ENCODE peak calls at places on chromosomes 12 and 14, in five cellular contexts. Z is PC-3, R is Karpas-422, U is SK-N-SH, L is GM23338. T is an unnamed sample.

GRCh38 chr12:63068857-63069442 is 82.1 kb downstream of the AVPR1A start:
- DNase-seq in R (peak; percentile 71), U (peak; percentile 0), Z (peak; percentile 87), L (peak; percentile 77), T (peak; percentile 75)

GRCh38 chr12:28340261-28340660 is 150.0 kb downstream of the CCDC91 start:
- DNase-seq in R (no peak), L (no peak), Z (no peak), U (no peak), T (peak; percentile 0)

GRCh38 chr12:120846721-120847120 is 57.4 kb downstream of the SPPL3 start:
- DNase-seq in U (no peak), L (no peak), R (no peak), Z (peak; percentile 19), T (peak; percentile 35)

GRCh38 chr12:111643428-111643826 is 42.3 kb downstream of the BRAP start:
- DNase-seq in U (no peak), L (no peak), R (no peak), Z (no peak), T (no peak)

GRCh38 chr12:68310370-68310769 is 21.8 kb downstream of the MDM1 start:
- DNase-seq in L (no peak), R (no peak), Z (peak; percentile 76), U (no peak), T (peak; percentile 82)

GRCh38 chr12:128818065-128819022 is 5.4 kb downstream of the SLC15A4 start:
- DNase-seq in Z (peak; percentile 33), L (no peak), U (no peak), R (peak; percentile 52), T (peak; percentile 65)

GRCh38 chr14:92435154-92435553 is 78.4 kb upstream of the RIN3 start:
- DNase-seq in R (no peak), L (no peak), U (no peak), Z (no peak), T (no peak)

GRCh38 chr14:69629225-69630127 is 18.1 kb downstream of the SUSD6 start:
- DNase-seq in L (no peak), U (no peak), Z (no peak), R (peak; percentile 78), T (peak; percentile 43)

GRCh38 chr12:49641748-49642369 is 18.5 kb downstream of the PRPF40B start:
- DNase-seq in U (no peak), Z (no peak), R (no peak), L (no peak), T (no peak)

GRCh38 chr14:56333361-56334279 is 215.4 kb downstream of the PELI2 start:
- DNase-seq in L (no peak), U (no peak), Z (peak; percentile 91), R (no peak), T (peak; percentile 82)

GRCh38 chr12:130713581-130713991 is 2.5 kb downstream of the RIMBP2 start:
- DNase-seq in L (no peak), Z (no peak), R (no peak), U (peak; percentile 51), T (peak; percentile 22)

GRCh38 chr12:116136340-116136739 is 141.2 kb downstream of the MED13L start:
- DNase-seq in U (no peak), R (no peak), Z (peak; percentile 60), L (no peak), T (peak; percentile 77)

DNA sequence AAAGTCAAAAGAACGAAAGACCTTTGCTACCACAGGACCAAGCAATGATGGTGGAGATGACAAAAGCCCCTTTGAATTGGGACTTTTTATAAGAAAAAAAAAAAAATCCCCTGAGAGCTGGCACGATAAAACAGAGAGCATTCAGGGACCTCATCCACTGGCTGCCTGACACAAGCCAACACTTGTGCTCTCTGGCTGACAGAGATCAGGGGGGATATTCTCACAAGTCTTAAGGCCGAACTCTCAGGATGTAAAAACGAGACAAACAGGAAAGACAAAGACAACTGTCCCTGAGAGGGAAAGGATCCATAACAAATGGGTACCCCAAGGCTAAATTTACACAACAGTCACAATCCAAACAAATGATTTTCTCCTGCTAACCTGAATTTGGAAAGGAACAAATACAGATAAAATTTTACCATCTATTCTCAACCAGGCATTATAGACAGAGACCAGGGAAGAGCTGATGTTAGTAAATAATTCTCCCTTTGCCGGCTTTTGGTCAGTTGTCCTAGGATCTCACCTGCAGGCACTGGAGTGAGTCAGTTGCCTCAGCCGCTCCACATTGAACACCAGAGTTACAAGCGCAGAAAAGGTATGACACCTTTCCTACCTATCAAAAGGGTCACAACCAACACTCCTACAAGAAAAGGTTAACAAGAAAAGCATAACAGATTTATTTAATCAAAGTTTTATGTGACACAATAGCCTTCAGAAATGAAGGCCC is 37.9 kb upstream of the GARIN6 start:
- DNase-seq in U (no peak), L (peak; percentile 74), Z (no peak), R (no peak), T (no peak)
- H2AFZ ChIP-seq in U (no peak overlapping the region), L (no peak overlapping the region), Z (no peak overlapping the region), R (no peak overlapping the region), T (no peak overlapping the region)

GRCh38 chr12:52238916-52239649 is 6.0 kb downstream of the KRT7 start:
- DNase-seq in R (no peak), Z (peak; percentile 17), L (no peak), U (no peak), T (no peak)

GRCh38 chr12:52242442-52243263 is 9.6 kb downstream of the KRT7 start:
- DNase-seq in L (no peak), U (peak; percentile 9), R (no peak), Z (peak; percentile 14), T (no peak)

GRCh38 chr12:52239767-52240166 is 6.7 kb downstream of the KRT7 start:
- DNase-seq in U (no peak), L (no peak), Z (peak; percentile 2), R (no peak), T (no peak)

GRCh38 chr12:52243264-52243773 is 10.3 kb downstream of the KRT7 start:
- DNase-seq in U (peak; percentile 17), Z (peak; percentile 91), L (no peak), R (no peak), T (peak; percentile 27)

GRCh38 chr12:52241205-52241842 is 8.3 kb downstream of the KRT7 start:
- DNase-seq in Z (peak; percentile 32), L (peak; percentile 35), R (peak; percentile 50), U (peak; percentile 13), T (no peak)
- H3K4me1 ChIP-seq in Z (peaks cover 92% of the 10 kb centered on the region), L (peaks cover 14% of the 10 kb centered on the region), R (no peaks in the 10 kb centered on the region), U (peaks cover 17% of the 10 kb centered on the region), T (peaks cover 15% of the 10 kb centered on the region)

DNA sequence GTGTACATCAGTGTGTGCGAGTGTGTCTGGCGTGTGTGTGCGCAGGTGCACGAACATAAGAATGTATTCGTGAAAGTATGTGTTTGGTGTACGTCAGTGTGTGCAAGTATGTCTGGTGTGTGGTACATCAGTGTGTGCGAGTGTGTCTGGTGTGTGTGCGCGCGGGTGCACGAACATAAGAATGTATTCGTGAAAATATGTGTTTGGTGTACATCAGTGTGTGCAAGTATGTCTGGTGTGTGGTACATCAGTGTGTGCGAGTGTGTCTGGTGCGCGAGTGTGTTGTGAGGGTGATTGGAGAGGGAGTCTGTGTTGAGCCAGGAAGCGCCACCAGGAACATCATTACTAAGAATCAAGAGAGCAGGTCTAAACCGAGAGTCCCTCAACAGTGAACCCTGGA is 143.8 kb downstream of the BCL11B start:
- DNase-seq in R (no peak), Z (no peak), L (no peak), U (no peak), T (no peak)
- H3K27ac ChIP-seq in R (no peak overlapping the region), Z (no peak overlapping the region), L (no peak overlapping the region), U (no peak overlapping the region), T (no peak overlapping the region)

DNA sequence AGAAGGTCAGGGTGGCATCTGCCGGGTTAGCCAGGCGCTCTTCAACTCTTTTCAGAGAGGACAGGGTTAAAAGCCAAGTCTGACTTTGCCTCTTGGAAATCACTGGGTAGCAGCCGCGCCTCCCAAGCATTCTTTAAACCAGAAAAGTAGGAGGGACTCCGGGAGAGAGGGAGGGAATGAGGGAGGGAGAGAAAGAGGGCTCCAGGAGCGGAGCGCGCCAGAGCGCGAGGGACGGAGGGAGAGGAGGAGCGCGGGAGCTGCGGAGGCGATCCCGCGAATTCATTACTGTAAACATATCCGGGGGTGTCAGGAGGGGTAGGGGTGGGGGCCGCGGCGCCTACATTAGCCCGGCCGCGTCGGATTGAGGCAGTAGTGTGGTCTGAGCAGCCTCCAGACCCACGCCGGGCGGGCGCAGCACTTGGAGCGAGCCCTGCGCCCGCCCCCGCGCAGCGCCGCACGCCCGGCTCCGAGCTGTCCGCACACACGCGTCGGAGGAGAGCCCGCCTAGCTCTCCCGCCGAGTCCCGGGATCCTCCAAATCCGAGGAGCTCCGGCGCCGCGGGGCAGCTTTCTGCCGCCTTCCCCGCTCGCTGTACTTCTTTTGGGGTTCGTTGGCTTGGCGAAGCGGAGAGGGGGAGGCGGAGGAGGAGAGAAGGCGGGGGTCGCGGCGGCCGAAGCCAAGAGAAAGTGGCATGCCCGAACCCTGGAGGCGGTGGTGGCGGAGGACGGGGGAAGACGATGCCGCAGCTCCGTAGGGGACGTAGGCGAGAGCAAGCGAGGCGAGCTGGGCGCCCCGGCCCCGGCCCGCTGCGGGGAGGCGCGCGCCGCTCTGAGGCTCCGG is 3.3 kb downstream of the FLRT2 start:
- DNase-seq in R (no peak), Z (peak; percentile 7), U (peak; percentile 19), L (peak; percentile 95), T (peak; percentile 91)
- H2AFZ ChIP-seq in R (no peak overlapping the region), Z (no peak overlapping the region), U (peak overlapping the region; percentile 89), L (peak overlapping the region; percentile 95), T (peak overlapping the region; percentile 97)

GRCh38 chr12:105222726-105223357 is 13.1 kb downstream of the APPL2 start:
- DNase-seq in L (no peak), U (no peak), R (no peak), Z (no peak), T (no peak)
- H3K4me1 ChIP-seq in L (peaks cover 6% of the 10 kb centered on the region), U (peaks cover 16% of the 10 kb centered on the region), R (peaks cover 17% of the 10 kb centered on the region), Z (peaks cover 31% of the 10 kb centered on the region), T (peaks cover 86% of the 10 kb centered on the region)

GRCh38 chr12:124397399-124397679 is 102.4 kb downstream of the RFLNA start:
- DNase-seq in R (no peak), U (peak; percentile 73), Z (no peak), L (no peak), T (no peak)

GRCh38 chr12:124397807-124398577 is 103.1 kb downstream of the RFLNA start:
- DNase-seq in L (no peak), U (no peak), Z (no peak), R (no peak), T (peak; percentile 57)

GRCh38 chr12:124395986-124396385 is 101.1 kb downstream of the RFLNA start:
- DNase-seq in U (no peak), Z (peak; percentile 9), R (no peak), L (no peak), T (peak; percentile 64)

GRCh38 chr12:124395284-124395752 is 100.4 kb downstream of the RFLNA start:
- DNase-seq in Z (peak; percentile 56), R (no peak), U (peak; percentile 79), L (no peak), T (peak; percentile 73)

DNA sequence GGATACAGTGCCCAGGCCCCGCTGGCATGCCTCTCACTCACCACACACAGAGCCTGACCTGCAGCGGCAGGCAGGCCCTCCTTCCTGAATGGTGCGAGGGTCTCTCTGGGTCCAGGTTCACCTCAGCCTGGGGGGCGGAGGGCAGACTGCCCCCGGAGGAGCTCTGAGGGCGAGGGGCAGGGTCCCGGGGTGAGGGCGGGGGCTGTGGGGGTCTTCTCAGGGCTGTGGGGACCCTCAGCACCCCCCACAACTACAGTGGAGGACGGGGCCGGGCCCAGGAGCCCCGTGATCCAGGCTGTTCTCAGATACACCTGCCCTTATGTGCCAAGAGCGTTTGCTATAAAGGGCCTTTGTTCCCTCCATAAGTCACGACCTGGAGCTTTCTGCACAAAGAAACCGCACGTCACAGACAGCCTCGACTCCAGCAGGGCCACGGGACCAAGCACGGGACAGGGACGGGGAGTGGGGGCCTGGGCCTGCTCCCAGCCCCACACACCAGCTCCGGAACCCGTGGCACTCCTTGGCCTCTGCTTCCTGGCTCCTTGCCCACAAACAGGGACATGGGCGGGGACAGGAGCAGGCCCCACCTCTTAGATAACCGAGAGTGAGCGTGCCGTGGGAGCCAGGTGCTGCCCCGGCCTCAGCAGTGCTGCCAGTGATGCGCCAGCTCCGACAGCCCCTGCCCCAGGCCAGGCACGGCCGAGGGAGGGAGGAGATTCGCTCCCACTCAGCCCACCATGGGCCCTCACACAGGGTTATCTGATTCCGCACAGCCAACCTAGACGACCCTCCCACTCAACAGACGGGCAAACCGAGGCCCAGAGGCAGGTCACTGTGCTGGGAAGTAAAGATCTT is 101.9 kb downstream of the RFLNA start:
- DNase-seq in U (peak; percentile 57), R (no peak), Z (no peak), L (no peak), T (no peak)
- H3K27ac ChIP-seq in U (no peak overlapping the region), R (no peak overlapping the region), Z (peak overlapping the region; percentile 67), L (no peak overlapping the region), T (peak overlapping the region; percentile 52)

T was measured in GM23248.